ENCODE peak calls at places on chromosomes 4 and X, in five cellular contexts. R is H9, V is IMR-90, E is retinal pigment epithelial cell, D is epithelial cell of esophagus. W is an unnamed sample.

GRCh38 chrX:1421433-1422134 is 29.7 kb upstream of the SLC25A6 start:
- DNase-seq in R (no peak), V (no peak), E (no peak), D (no peak), W (no peak)

GRCh38 chrX:8484360-8484759 is 19.7 kb downstream of the VCX3B start:
- DNase-seq in R (no peak), V (no peak), E (no peak), D (no peak), W (no peak)

GRCh38 chrX:39550795-39551361 is 546.9 kb downstream of the BCOR start:
- DNase-seq in R (no peak), V (no peak), E (no peak), D (no peak), W (no peak)

GRCh38 chr4:38782452-38783108 is at the start of gene TLR10:
- DNase-seq in R (peak; percentile 36), V (peak; percentile 52), E (no peak), D (peak; percentile 67), W (no peak)

GRCh38 chrX:151912221-151912620 is 468 bp upstream of the MAGEA4 start:
- DNase-seq in R (no peak), V (no peak), E (no peak), D (no peak), W (no peak)

GRCh38 chrX:11787564-11787963 is 29.5 kb downstream of the MSL3 start:
- DNase-seq in R (peak; percentile 92), V (peak; percentile 33), E (peak; percentile 11), D (peak; percentile 53), W (peak; percentile 80)

GRCh38 chr4:143186634-143187033 is 1.9 kb downstream of the USP38 start:
- DNase-seq in R (no peak), V (no peak), E (no peak), D (peak; percentile 7), W (no peak)

GRCh38 chrX:124467202-124467601 is 120.8 kb downstream of the SH2D1A start:
- DNase-seq in R (no peak), V (no peak), E (no peak), D (no peak), W (no peak)

GRCh38 chrX:134236690-134237362 is at the start of gene CCDC160:
- DNase-seq in R (peak; percentile 78), V (no peak), E (no peak), D (peak; percentile 13), W (peak; percentile 78)

DNA sequence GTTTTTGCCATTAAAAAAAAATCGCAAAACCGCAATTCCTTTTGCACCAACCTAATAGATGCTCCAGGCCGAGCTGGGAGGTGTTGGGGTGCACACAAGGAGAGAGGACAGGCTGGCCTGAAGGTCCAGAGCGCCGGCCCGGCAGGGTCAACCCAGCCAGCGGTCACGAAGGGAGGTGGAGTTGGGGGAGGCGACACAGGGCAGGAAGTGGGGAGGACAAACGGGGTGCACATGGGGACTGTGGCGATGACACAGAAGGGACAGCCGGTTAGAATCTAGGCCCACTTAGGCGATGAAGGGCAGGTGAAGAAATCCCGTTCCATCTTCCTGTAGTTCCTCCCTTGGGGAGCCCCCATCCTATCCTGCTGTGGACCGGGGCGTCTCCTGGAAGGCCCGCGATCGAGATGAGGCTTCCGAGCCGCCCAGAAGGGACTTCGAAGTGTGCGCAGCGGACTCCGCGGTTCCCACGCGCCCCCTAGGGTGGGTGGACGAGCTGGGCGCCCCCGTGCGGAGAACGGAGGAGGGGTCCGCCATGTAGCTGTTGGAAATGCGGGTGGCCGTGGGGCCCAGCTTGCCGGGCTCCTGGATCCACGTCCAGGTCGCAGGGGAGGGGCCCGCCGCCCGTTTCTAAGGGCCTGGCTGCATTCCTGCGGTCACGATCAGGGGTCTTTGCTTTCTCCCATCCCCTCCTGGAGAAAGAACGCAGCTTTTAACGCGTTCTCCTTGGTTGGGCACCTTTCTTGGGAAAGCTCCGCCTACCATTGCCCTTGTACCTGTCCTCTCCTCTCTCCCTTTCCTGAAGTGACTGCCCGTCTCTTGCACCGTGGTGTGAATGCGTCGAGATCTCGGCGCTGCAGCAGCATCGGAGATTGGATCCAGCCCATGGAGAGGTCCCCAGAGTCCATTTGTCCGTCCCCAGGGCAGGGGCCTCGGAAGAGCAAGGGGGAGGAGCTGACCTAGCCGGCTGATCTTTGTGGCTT is 17.0 kb upstream of the HPF1 start:
- DNase-seq in R (peak; percentile 69), V (no peak), E (no peak), D (no peak), W (peak; percentile 52)
- TF ChIP-seq CTCF in R (no peak), V (peak; percentile 19), E (peak; percentile 54), D (no peak), W (peak; percentile 29)

GRCh38 chrX:30593435-30594200 is 16.1 kb upstream of the TASL start:
- DNase-seq in R (peak; percentile 28), V (no peak), E (no peak), D (peak; percentile 55), W (no peak)
- TF ChIP-seq CTCF in R (peak; percentile 42), V (no peak), E (no peak), D (peak; percentile 11), W (no peak)

GRCh38 chrX:119726900-119727555 is 31.4 kb upstream of the SOWAHD start:
- DNase-seq in R (no peak), V (no peak), E (no peak), D (peak; percentile 8), W (no peak)

GRCh38 chrX:119721926-119722325 is 29.0 kb upstream of the SEPTIN6 start:
- DNase-seq in R (no peak), V (no peak), E (no peak), D (no peak), W (no peak)

DNA sequence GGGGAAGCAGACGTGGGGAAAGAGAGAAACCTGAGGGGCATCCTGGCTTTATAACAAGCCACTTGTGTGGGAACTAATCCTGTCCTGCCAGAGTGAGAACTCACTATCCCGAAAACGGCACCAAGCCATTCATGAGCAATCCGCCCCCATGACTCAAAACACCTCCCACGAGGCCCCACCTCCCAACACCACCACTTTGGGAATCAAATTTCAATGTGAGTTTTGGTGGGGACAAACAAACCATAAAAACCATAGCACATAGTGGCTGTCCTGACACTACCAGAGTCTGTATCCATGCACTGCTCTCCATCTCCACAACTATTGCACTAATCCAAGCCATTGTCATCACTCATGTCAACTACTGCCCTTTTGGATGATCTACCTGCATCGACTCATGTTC is 28.5 kb upstream of the SEPTIN6 start:
- DNase-seq in R (no peak), V (no peak), E (no peak), D (no peak), W (no peak)
- TF ChIP-seq CTCF in R (no peak), V (no peak), E (no peak), D (no peak), W (no peak)

GRCh38 chr4:26912810-26913209 is 52.2 kb downstream of the STIM2 start:
- DNase-seq in R (no peak), V (no peak), E (no peak), D (no peak), W (peak; percentile 27)
- TF ChIP-seq CTCF in R (no peak), V (no peak), E (no peak), D (no peak), W (no peak)

GRCh38 chrX:23901805-23902204 is 5.9 kb downstream of the APOO start:
- DNase-seq in R (peak; percentile 40), V (peak; percentile 77), E (no peak), D (peak; percentile 80), W (no peak)
- TF ChIP-seq CTCF in R (peak; percentile 34), V (peak; percentile 63), E (peak; percentile 56), D (peak; percentile 60), W (no peak)

GRCh38 chrX:49842603-49843002 is 13.5 kb downstream of the PAGE4 start:
- DNase-seq in R (no peak), V (no peak), E (no peak), D (no peak), W (no peak)

GRCh38 chrX:49846004-49846403 is 16.9 kb downstream of the PAGE4 start:
- DNase-seq in R (no peak), V (no peak), E (no peak), D (no peak), W (no peak)

GRCh38 chrX:49838374-49838773 is 9.3 kb downstream of the PAGE4 start:
- DNase-seq in R (peak; percentile 40), V (peak; percentile 15), E (no peak), D (peak; percentile 23), W (peak; percentile 23)

GRCh38 chrX:49844622-49845021 is 15.5 kb downstream of the PAGE4 start:
- DNase-seq in R (no peak), V (no peak), E (no peak), D (no peak), W (no peak)

GRCh38 chrX:49840679-49841078 is 11.6 kb downstream of the PAGE4 start:
- DNase-seq in R (peak; percentile 84), V (peak; percentile 35), E (peak; percentile 8), D (peak; percentile 57), W (peak; percentile 71)
- TF ChIP-seq CTCF in R (peak; percentile 66), V (peak; percentile 39), E (peak; percentile 54), D (peak; percentile 32), W (peak; percentile 20)

DNA sequence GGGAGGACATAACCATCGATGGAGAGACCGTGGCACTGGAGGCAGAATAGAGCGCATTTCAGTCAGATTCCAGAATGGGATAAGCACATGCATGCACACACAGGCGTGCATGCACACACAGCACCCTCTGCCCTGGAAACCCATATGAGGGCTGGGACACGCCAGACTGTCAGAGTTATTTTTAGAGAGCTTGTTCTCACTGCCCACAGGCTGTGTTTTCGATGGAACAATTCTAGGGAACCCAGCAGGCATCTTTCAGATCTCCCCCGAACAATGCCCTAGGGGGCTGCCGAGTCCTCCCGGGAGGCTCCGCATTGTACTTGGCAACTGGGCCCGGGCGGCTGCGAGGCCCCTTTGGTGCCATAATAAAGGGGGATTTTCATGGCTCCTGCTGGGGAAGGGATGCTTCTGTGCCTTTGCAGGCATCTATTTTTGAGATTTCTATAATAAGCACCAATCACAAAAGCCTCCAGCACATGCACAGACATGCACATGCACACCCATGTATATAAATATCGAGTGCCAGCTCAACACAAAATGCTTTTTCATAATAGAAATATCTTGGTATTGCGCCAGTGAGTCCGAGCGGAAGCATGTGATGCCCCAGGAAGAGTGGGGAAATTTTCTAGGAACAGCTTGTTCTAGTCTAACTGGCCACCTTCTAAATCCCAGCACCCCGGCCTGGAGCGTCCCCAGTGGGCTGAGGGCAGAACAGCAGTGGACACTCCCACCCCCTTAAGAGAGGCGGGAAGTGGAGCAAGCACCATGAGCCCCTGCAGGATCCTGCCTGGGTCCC is 88.6 kb downstream of the PHKA2 start:
- DNase-seq in R (peak; percentile 24), V (peak; percentile 37), E (no peak), D (peak; percentile 88), W (no peak)
- TF ChIP-seq CTCF in R (no peak), V (peak; percentile 33), E (peak; percentile 36), D (peak; percentile 61), W (no peak)

DNA sequence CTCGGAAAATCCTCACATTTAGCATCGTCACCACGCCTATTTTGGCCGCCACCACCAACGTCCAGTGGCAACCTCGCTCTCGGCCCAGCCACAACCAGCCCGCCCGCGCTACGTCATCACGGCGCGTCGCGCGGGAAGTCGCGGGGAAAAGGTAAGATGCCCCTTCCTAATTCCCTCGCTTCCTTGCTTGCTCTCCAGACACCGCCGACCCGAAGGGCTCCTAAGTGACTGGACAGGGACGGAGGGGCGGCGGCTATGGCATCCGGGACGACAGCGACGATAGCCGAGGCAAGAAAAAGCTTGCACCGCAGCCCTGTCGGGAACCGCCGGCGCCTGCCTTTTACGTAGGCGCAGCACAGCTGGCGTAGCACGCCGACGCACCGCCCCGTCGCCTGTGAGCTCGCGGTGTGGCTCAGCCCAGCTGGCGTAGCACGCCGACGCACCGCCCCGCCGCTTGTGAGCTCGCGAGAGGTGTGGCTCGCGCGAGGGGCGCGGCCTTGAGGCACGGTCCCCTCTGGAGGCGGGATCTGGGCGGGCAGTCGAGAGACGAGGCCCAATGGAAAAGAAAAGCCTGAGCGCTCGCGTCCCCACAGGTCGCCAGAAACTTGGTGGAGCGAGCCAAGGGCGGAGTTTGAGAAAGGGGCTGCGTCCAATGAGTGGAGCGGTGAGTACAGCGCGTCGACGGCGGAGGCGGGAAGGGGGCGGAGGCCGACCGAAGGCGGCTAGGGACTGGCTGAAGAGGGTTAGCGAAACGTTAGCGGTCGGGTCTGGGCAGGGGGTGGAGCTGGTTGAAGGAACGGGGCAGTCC is at the start of gene HDAC6:
- DNase-seq in R (peak; percentile 98), V (peak; percentile 98), E (peak; percentile 91), D (peak; percentile 98), W (peak; percentile 91)
- TF ChIP-seq CTCF in R (no peak), V (no peak), E (no peak), D (no peak), W (no peak)